ENCODE peak calls at places on chromosomes 6 and 20, in ten cellular contexts. One of them, this sample, is unnamed.

GRCh38 chr20:25470045-25470444 is 62.6 kb downstream of the GINS1 start:
- DNase-seq in activated effector memory CD4-positive, alpha-beta T cell treated with anti-CD3 and anti-CD28 coated beads, Interleukin-2, amount 50 U/mL, for 16 hours: no peak
- DNase-seq in Peyer's patch: peak; percentile 65
- DNase-seq in esophagus squamous epithelium: no peak
- DNase-seq in CD8-positive, alpha-beta memory T cell: peak; percentile 7
- DNase-seq in hepatocyte: peak; percentile 45
- DNase-seq in stimulated activated CD8-positive, alpha-beta memory T cell treated with anti-CD3 and anti-CD28 coated beads, Interleukin-12 subunit alpha, Interleukin-12 subunit beta, amount 100 ng/mL, for 1 hour: no peak
- DNase-seq in HT1080: peak; percentile 48
- DNase-seq in epithelial cell of prostate: no peak
- DNase-seq in effector memory CD4-positive, alpha-beta T cell: no peak
- DNase-seq in this sample: no peak

GRCh38 chr6:143700684-143701342 is 23.0 kb downstream of the PHACTR2 start:
- DNase-seq in activated effector memory CD4-positive, alpha-beta T cell treated with anti-CD3 and anti-CD28 coated beads, Interleukin-2, amount 50 U/mL, for 16 hours: no peak
- DNase-seq in Peyer's patch: no peak
- DNase-seq in esophagus squamous epithelium: no peak
- DNase-seq in CD8-positive, alpha-beta memory T cell: no peak
- DNase-seq in hepatocyte: no peak
- DNase-seq in stimulated activated CD8-positive, alpha-beta memory T cell treated with anti-CD3 and anti-CD28 coated beads, Interleukin-12 subunit alpha, Interleukin-12 subunit beta, amount 100 ng/mL, for 1 hour: no peak
- DNase-seq in HT1080: no peak
- DNase-seq in epithelial cell of prostate: no peak
- DNase-seq in effector memory CD4-positive, alpha-beta T cell: no peak
- DNase-seq in this sample: no peak

GRCh38 chr6:104884867-104885517 is 25.3 kb upstream of the HACE1 start:
- DNase-seq in activated effector memory CD4-positive, alpha-beta T cell treated with anti-CD3 and anti-CD28 coated beads, Interleukin-2, amount 50 U/mL, for 16 hours: no peak
- DNase-seq in Peyer's patch: no peak
- DNase-seq in esophagus squamous epithelium: no peak
- DNase-seq in CD8-positive, alpha-beta memory T cell: no peak
- DNase-seq in hepatocyte: no peak
- DNase-seq in stimulated activated CD8-positive, alpha-beta memory T cell treated with anti-CD3 and anti-CD28 coated beads, Interleukin-12 subunit alpha, Interleukin-12 subunit beta, amount 100 ng/mL, for 1 hour: no peak
- DNase-seq in HT1080: peak; percentile 3
- DNase-seq in epithelial cell of prostate: no peak
- DNase-seq in effector memory CD4-positive, alpha-beta T cell: no peak
- DNase-seq in this sample: no peak

GRCh38 chr20:29318871-29319461 is 1938.5 kb upstream of the DEFB115 start:
- DNase-seq in activated effector memory CD4-positive, alpha-beta T cell treated with anti-CD3 and anti-CD28 coated beads, Interleukin-2, amount 50 U/mL, for 16 hours: peak; percentile 62
- DNase-seq in Peyer's patch: no peak
- DNase-seq in esophagus squamous epithelium: no peak
- DNase-seq in CD8-positive, alpha-beta memory T cell: no peak
- DNase-seq in hepatocyte: no peak
- DNase-seq in stimulated activated CD8-positive, alpha-beta memory T cell treated with anti-CD3 and anti-CD28 coated beads, Interleukin-12 subunit alpha, Interleukin-12 subunit beta, amount 100 ng/mL, for 1 hour: no peak
- DNase-seq in HT1080: no peak
- DNase-seq in epithelial cell of prostate: no peak
- DNase-seq in effector memory CD4-positive, alpha-beta T cell: no peak
- DNase-seq in this sample: no peak

GRCh38 chr20:59455392-59456341 is 148.7 kb upstream of the PHACTR3 start:
- DNase-seq in activated effector memory CD4-positive, alpha-beta T cell treated with anti-CD3 and anti-CD28 coated beads, Interleukin-2, amount 50 U/mL, for 16 hours: no peak
- DNase-seq in Peyer's patch: no peak
- DNase-seq in esophagus squamous epithelium: no peak
- DNase-seq in CD8-positive, alpha-beta memory T cell: no peak
- DNase-seq in hepatocyte: peak; percentile 53
- DNase-seq in stimulated activated CD8-positive, alpha-beta memory T cell treated with anti-CD3 and anti-CD28 coated beads, Interleukin-12 subunit alpha, Interleukin-12 subunit beta, amount 100 ng/mL, for 1 hour: no peak
- DNase-seq in HT1080: no peak
- DNase-seq in epithelial cell of prostate: no peak
- DNase-seq in effector memory CD4-positive, alpha-beta T cell: no peak
- DNase-seq in this sample: no peak

GRCh38 chr6:109958626-109959025 is 19.5 kb upstream of the GPR6 start:
- DNase-seq in activated effector memory CD4-positive, alpha-beta T cell treated with anti-CD3 and anti-CD28 coated beads, Interleukin-2, amount 50 U/mL, for 16 hours: no peak
- DNase-seq in Peyer's patch: no peak
- DNase-seq in esophagus squamous epithelium: no peak
- DNase-seq in CD8-positive, alpha-beta memory T cell: no peak
- DNase-seq in hepatocyte: no peak
- DNase-seq in stimulated activated CD8-positive, alpha-beta memory T cell treated with anti-CD3 and anti-CD28 coated beads, Interleukin-12 subunit alpha, Interleukin-12 subunit beta, amount 100 ng/mL, for 1 hour: no peak
- DNase-seq in HT1080: no peak
- DNase-seq in epithelial cell of prostate: no peak
- DNase-seq in effector memory CD4-positive, alpha-beta T cell: no peak
- DNase-seq in this sample: no peak

GRCh38 chr6:118198746-118199145 is 291.7 kb downstream of the SLC35F1 start:
- DNase-seq in activated effector memory CD4-positive, alpha-beta T cell treated with anti-CD3 and anti-CD28 coated beads, Interleukin-2, amount 50 U/mL, for 16 hours: no peak
- DNase-seq in Peyer's patch: no peak
- DNase-seq in esophagus squamous epithelium: no peak
- DNase-seq in CD8-positive, alpha-beta memory T cell: no peak
- DNase-seq in hepatocyte: peak; percentile 26
- DNase-seq in stimulated activated CD8-positive, alpha-beta memory T cell treated with anti-CD3 and anti-CD28 coated beads, Interleukin-12 subunit alpha, Interleukin-12 subunit beta, amount 100 ng/mL, for 1 hour: no peak
- DNase-seq in HT1080: peak; percentile 56
- DNase-seq in epithelial cell of prostate: peak; percentile 24
- DNase-seq in effector memory CD4-positive, alpha-beta T cell: no peak
- DNase-seq in this sample: no peak

GRCh38 chr6:131060311-131060710 is 2.7 kb downstream of the EPB41L2 start:
- DNase-seq in activated effector memory CD4-positive, alpha-beta T cell treated with anti-CD3 and anti-CD28 coated beads, Interleukin-2, amount 50 U/mL, for 16 hours: no peak
- DNase-seq in Peyer's patch: no peak
- DNase-seq in esophagus squamous epithelium: no peak
- DNase-seq in CD8-positive, alpha-beta memory T cell: no peak
- DNase-seq in hepatocyte: no peak
- DNase-seq in stimulated activated CD8-positive, alpha-beta memory T cell treated with anti-CD3 and anti-CD28 coated beads, Interleukin-12 subunit alpha, Interleukin-12 subunit beta, amount 100 ng/mL, for 1 hour: no peak
- DNase-seq in HT1080: no peak
- DNase-seq in epithelial cell of prostate: no peak
- DNase-seq in effector memory CD4-positive, alpha-beta T cell: no peak
- DNase-seq in this sample: no peak

GRCh38 chr6:29887819-29888581 is 54.3 kb upstream of the HLA-A start:
- DNase-seq in activated effector memory CD4-positive, alpha-beta T cell treated with anti-CD3 and anti-CD28 coated beads, Interleukin-2, amount 50 U/mL, for 16 hours: peak; percentile 95
- DNase-seq in Peyer's patch: peak; percentile 97
- DNase-seq in esophagus squamous epithelium: no peak
- DNase-seq in CD8-positive, alpha-beta memory T cell: peak; percentile 84
- DNase-seq in hepatocyte: peak; percentile 89
- DNase-seq in stimulated activated CD8-positive, alpha-beta memory T cell treated with anti-CD3 and anti-CD28 coated beads, Interleukin-12 subunit alpha, Interleukin-12 subunit beta, amount 100 ng/mL, for 1 hour: peak; percentile 77
- DNase-seq in HT1080: no peak
- DNase-seq in epithelial cell of prostate: no peak
- DNase-seq in effector memory CD4-positive, alpha-beta T cell: peak; percentile 90
- DNase-seq in this sample: peak; percentile 90

GRCh38 chr6:8556370-8557018 is 121.1 kb upstream of the SLC35B3 start:
- DNase-seq in activated effector memory CD4-positive, alpha-beta T cell treated with anti-CD3 and anti-CD28 coated beads, Interleukin-2, amount 50 U/mL, for 16 hours: no peak
- DNase-seq in Peyer's patch: no peak
- DNase-seq in esophagus squamous epithelium: no peak
- DNase-seq in CD8-positive, alpha-beta memory T cell: no peak
- DNase-seq in hepatocyte: peak; percentile 48
- DNase-seq in stimulated activated CD8-positive, alpha-beta memory T cell treated with anti-CD3 and anti-CD28 coated beads, Interleukin-12 subunit alpha, Interleukin-12 subunit beta, amount 100 ng/mL, for 1 hour: no peak
- DNase-seq in HT1080: peak; percentile 62
- DNase-seq in epithelial cell of prostate: peak; percentile 80
- DNase-seq in effector memory CD4-positive, alpha-beta T cell: no peak
- DNase-seq in this sample: no peak

GRCh38 chr6:35775031-35775430 is 1.4 kb upstream of the CLPSL2 start:
- DNase-seq in activated effector memory CD4-positive, alpha-beta T cell treated with anti-CD3 and anti-CD28 coated beads, Interleukin-2, amount 50 U/mL, for 16 hours: no peak
- DNase-seq in Peyer's patch: no peak
- DNase-seq in esophagus squamous epithelium: no peak
- DNase-seq in CD8-positive, alpha-beta memory T cell: no peak
- DNase-seq in hepatocyte: no peak
- DNase-seq in stimulated activated CD8-positive, alpha-beta memory T cell treated with anti-CD3 and anti-CD28 coated beads, Interleukin-12 subunit alpha, Interleukin-12 subunit beta, amount 100 ng/mL, for 1 hour: no peak
- DNase-seq in HT1080: no peak
- DNase-seq in epithelial cell of prostate: no peak
- DNase-seq in effector memory CD4-positive, alpha-beta T cell: no peak
- DNase-seq in this sample: no peak

GRCh38 chr6:69379518-69379917 is 417.3 kb downstream of the LMBRD1 start:
- DNase-seq in activated effector memory CD4-positive, alpha-beta T cell treated with anti-CD3 and anti-CD28 coated beads, Interleukin-2, amount 50 U/mL, for 16 hours: no peak
- DNase-seq in Peyer's patch: no peak
- DNase-seq in esophagus squamous epithelium: no peak
- DNase-seq in CD8-positive, alpha-beta memory T cell: no peak
- DNase-seq in hepatocyte: no peak
- DNase-seq in stimulated activated CD8-positive, alpha-beta memory T cell treated with anti-CD3 and anti-CD28 coated beads, Interleukin-12 subunit alpha, Interleukin-12 subunit beta, amount 100 ng/mL, for 1 hour: no peak
- DNase-seq in HT1080: no peak
- DNase-seq in epithelial cell of prostate: no peak
- DNase-seq in effector memory CD4-positive, alpha-beta T cell: no peak
- DNase-seq in this sample: no peak

This sample was measured in effector memory CD8-positive, alpha-beta T cell.